ENCODE peak calls at places on chromosome 19, in six cellular contexts. X, D, H, W, K and N are unnamed samples.

GRCh38 chr19:12777217-12778019 is 2.1 kb upstream of the HOOK2 start:
- DNase-seq in X (peak; percentile 91), D (peak; percentile 87), H (peak; percentile 86), W (peak; percentile 75), K (peak; percentile 85), N (peak; percentile 69)

GRCh38 chr19:1079566-1080111 is 12.7 kb downstream of the ARHGAP45 start:
- DNase-seq in X (no peak), D (no peak), H (no peak), W (no peak), K (no peak), N (no peak)

GRCh38 chr19:23771348-23771747 is 12.7 kb upstream of the ZNF681 start:
- DNase-seq in X (no peak), D (no peak), H (no peak), W (no peak), K (no peak), N (no peak)

GRCh38 chr19:54662730-54663129 is at the start of gene LILRB4:
- DNase-seq in X (no peak), D (no peak), H (no peak), W (no peak), K (no peak), N (no peak)

GRCh38 chr19:8640402-8641004 is 10.1 kb downstream of the NFILZ start:
- DNase-seq in X (no peak), D (peak; percentile 22), H (no peak), W (peak; percentile 19), K (no peak), N (no peak)

GRCh38 chr19:16330368-16330801 is 5.8 kb downstream of the KLF2 start:
- DNase-seq in X (no peak), D (peak; percentile 81), H (peak; percentile 80), W (peak; percentile 75), K (peak; percentile 99), N (no peak)

GRCh38 chr19:15340086-15340485 is 7.7 kb upstream of the BRD4 start:
- DNase-seq in X (no peak), D (no peak), H (no peak), W (no peak), K (no peak), N (no peak)

GRCh38 chr19:34041922-34042521 is 130.3 kb upstream of the LSM14A start:
- DNase-seq in X (peak; percentile 77), D (peak; percentile 85), H (peak; percentile 41), W (peak; percentile 19), K (peak; percentile 67), N (no peak)

GRCh38 chr19:39946532-39946931 is 12.1 kb upstream of the FCGBP start:
- DNase-seq in X (no peak), D (no peak), H (no peak), W (no peak), K (peak; percentile 35), N (no peak)

GRCh38 chr19:2053601-2054389 is 2.8 kb upstream of the MKNK2 start:
- DNase-seq in X (no peak), D (no peak), H (no peak), W (peak; percentile 89), K (no peak), N (peak; percentile 53)

GRCh38 chr19:55258476-55258827 is 365 bp downstream of the PPP6R1 start:
- DNase-seq in X (peak; percentile 50), D (no peak), H (peak; percentile 69), W (no peak), K (peak; percentile 15), N (no peak)

GRCh38 chr19:39131255-39131755 is 5.7 kb downstream of the PAK4 start:
- DNase-seq in X (no peak), D (no peak), H (no peak), W (no peak), K (no peak), N (no peak)

GRCh38 chr19:45098521-45099464 is 5.8 kb downstream of the PPP1R37 start:
- DNase-seq in X (no peak), D (no peak), H (no peak), W (no peak), K (no peak), N (peak; percentile 24)

GRCh38 chr19:35153701-35154534 is 617 bp upstream of the FXYD5 start:
- DNase-seq in X (peak; percentile 76), D (peak; percentile 88), H (no peak), W (no peak), K (peak; percentile 76), N (no peak)

GRCh38 chr19:1252221-1252817 is 3.9 kb downstream of the MIDN start:
- DNase-seq in X (no peak), D (peak; percentile 78), H (peak; percentile 81), W (peak; percentile 95), K (peak; percentile 95), N (peak; percentile 94)